ENCODE peak calls at places on chromosomes 1 and 21, in five cellular contexts. R is body of pancreas; Q is CD4-positive, alpha-beta memory T cell; C is ovary; M is left ventricle myocardium inferior. T is an unnamed sample. For H3K27me3, the result is how much of the 10 kb centered on the place peaks cover.

GRCh38 chr21:42187976-42188653 is 30.8 kb upstream of the ABCG1 start:
- DNase-seq in Q (peak), C (no peak), R (no peak), M (no peak), T (no peak)

GRCh38 chr1:232795497-232796068 is 9.6 kb upstream of the MAP10 start:
- DNase-seq in Q (no peak), C (no peak), R (no peak), M (no peak), T (no peak)

GRCh38 chr1:198699167-198700015 is 60.6 kb downstream of the PTPRC start:
- DNase-seq in R (peak), Q (peak), C (no peak), M (no peak), T (peak)

GRCh38 chr21:21341041-21341440 is 342.8 kb downstream of the NCAM2 start:
- DNase-seq in Q (no peak), R (no peak), C (no peak), M (no peak), T (no peak)

GRCh38 chr1:39885516-39885915 is 2.2 kb upstream of the TRIT1 start:
- DNase-seq in C (no peak), M (no peak), Q (no peak), R (no peak), T (no peak)

GRCh38 chr1:3050603-3051002 is 18.4 kb upstream of the PRDM16 start:
- DNase-seq in C (no peak), Q (no peak), R (no peak), M (no peak), T (no peak)

GRCh38 chr1:39413902-39414528 is 77.4 kb upstream of the BMP8A start:
- DNase-seq in M (no peak), R (no peak), Q (no peak), C (no peak), T (peak)

GRCh38 chr1:110425611-110426152 is 18.2 kb upstream of the LAMTOR5 start:
- DNase-seq in M (peak), Q (no peak), C (peak), R (no peak), T (no peak)

GRCh38 chr1:206674745-206675175 is 9.9 kb upstream of the MAPKAPK2 start:
- DNase-seq in Q (no peak), M (no peak), C (peak), R (peak), T (peak)

GRCh38 chr1:36482724-36483388 is at the start of gene CSF3R:
- DNase-seq in Q (no peak), C (peak), R (no peak), M (peak), T (peak)

GRCh38 chr1:234397732-234398131 is 24.5 kb downstream of the COA6 start:
- DNase-seq in M (no peak), Q (no peak), C (no peak), R (no peak), T (no peak)

GRCh38 chr1:232939748-232940147 is 10.7 kb upstream of the NTPCR start:
- DNase-seq in R (no peak), Q (no peak), M (no peak), C (no peak), T (no peak)

GRCh38 chr21:36403713-36404112 is 18.5 kb downstream of the CHAF1B start:
- DNase-seq in Q (no peak), C (no peak), R (no peak), M (no peak), T (no peak)

GRCh38 chr1:53943490-53944043 is 1.9 kb downstream of the IFT25 start:
- DNase-seq in C (no peak), M (no peak), R (no peak), Q (no peak), T (no peak)

GRCh38 chr1:3409737-3410434 is 44.6 kb upstream of the ARHGEF16 start:
- DNase-seq in C (peak), R (peak), Q (no peak), M (peak), T (no peak)

GRCh38 chr1:18234790-18235242 is 127.2 kb downstream of the IGSF21 start:
- DNase-seq in R (peak), M (no peak), C (no peak), Q (no peak), T (no peak)

GRCh38 chr1:28553229-28553930 is 495 bp downstream of the TRNAU1AP start:
- DNase-seq in C (peak), R (no peak), Q (peak), M (peak), T (peak)

GRCh38 chr1:241560511-241561187 is 28.5 kb downstream of the KMO start:
- DNase-seq in Q (no peak), C (no peak), R (no peak), M (no peak), T (no peak)

GRCh38 chr1:152725261-152725660 is 17.3 kb downstream of the LCE4A start:
- DNase-seq in Q (no peak), R (no peak), M (no peak), C (no peak), T (no peak)

GRCh38 chr1:27018316-27018715 is 5.7 kb upstream of the TENT5B start:
- DNase-seq in Q (no peak), M (no peak), R (no peak), C (no peak), T (no peak)

GRCh38 chr1:2832506-2833453 is 31.3 kb upstream of the TTC34 start:
- DNase-seq in R (no peak), C (no peak), Q (no peak), M (no peak), T (peak)

GRCh38 chr1:181191494-181192040 is 103.1 kb downstream of the IER5 start:
- DNase-seq in R (no peak), M (no peak), C (no peak), Q (no peak), T (no peak)

GRCh38 chr21:25836396-25836795 is 101.6 kb downstream of the GABPA start:
- DNase-seq in R (no peak), Q (no peak), M (no peak), C (no peak), T (no peak)

GRCh38 chr1:26274801-26275425 is 5.0 kb upstream of the SH3BGRL3 start:
- DNase-seq in R (no peak), Q (no peak), M (no peak), C (no peak), T (peak)

GRCh38 chr1:174174461-174175329 is 15.4 kb downstream of the RABGAP1L start:
- DNase-seq in R (no peak), C (no peak), Q (no peak), M (no peak), T (no peak)

GRCh38 chr1:53108646-53109580 is 33.5 kb downstream of the SLC1A7 start:
- DNase-seq in M (no peak), Q (no peak), R (no peak), C (no peak), T (no peak)

GRCh38 chr1:67590329-67590728 is 94.7 kb upstream of the GADD45A start:
- DNase-seq in R (no peak), M (no peak), C (peak), Q (no peak), T (no peak)

GRCh38 chr1:21335088-21335678 is 44.9 kb upstream of the ECE1 start:
- DNase-seq in R (no peak), M (no peak), C (no peak), Q (no peak), T (no peak)

GRCh38 chr1:180151508-180151907 is 3.2 kb upstream of the QSOX1 start:
- DNase-seq in R (no peak), C (no peak), M (no peak), Q (no peak), T (no peak)

GRCh38 chr1:234954613-234955012 is 174.0 kb downstream of the TOMM20 start:
- DNase-seq in M (no peak), Q (no peak), C (no peak), R (no peak), T (no peak)

GRCh38 chr21:31397515-31397926 is 53.5 kb upstream of the TIAM1 start:
- DNase-seq in C (no peak), M (no peak), Q (no peak), R (no peak), T (no peak)

GRCh38 chr1:54001620-54002019 is 16.4 kb downstream of the LDLRAD1 start:
- DNase-seq in M (no peak), C (no peak), R (no peak), Q (no peak), T (no peak)

GRCh38 chr21:35048706-35049617 is at the start of gene RUNX1:
- DNase-seq in C (no peak), M (no peak), R (no peak), Q (peak), T (peak)

GRCh38 chr1:14607295-14607694 is 8.8 kb downstream of the KAZN start:
- DNase-seq in R (no peak), M (no peak), Q (no peak), C (no peak), T (no peak)

GRCh38 chr1:42240964-42241755 is 76.6 kb upstream of the GUCA2A start:
- DNase-seq in M (no peak), R (no peak), C (no peak), Q (no peak), T (no peak)

GRCh38 chr1:7847599-7847998 is 5.3 kb downstream of the UTS2 start:
- DNase-seq in Q (no peak), C (no peak), R (no peak), M (no peak), T (no peak)

GRCh38 chr1:147337040-147337439 is 94.6 kb downstream of the CHD1L start:
- DNase-seq in Q (no peak), M (no peak), C (no peak), R (no peak), T (no peak)

GRCh38 chr1:204928671-204929486 is 58.2 kb downstream of the NFASC start:
- DNase-seq in M (no peak), C (no peak), Q (no peak), R (no peak), T (no peak)

GRCh38 chr1:28751315-28752056 is 14.7 kb downstream of the YTHDF2 start:
- DNase-seq in R (no peak), C (no peak), Q (no peak), M (no peak), T (no peak)

GRCh38 chr1:157653494-157653873 is 47.1 kb downstream of the FCRL3 start:
- DNase-seq in C (no peak), Q (no peak), R (no peak), M (no peak), T (no peak)

GRCh38 chr1:157648317-157648716 is 50.4 kb upstream of the FCRL4 start:
- DNase-seq in C (no peak), Q (no peak), M (no peak), R (no peak), T (no peak)

DNA sequence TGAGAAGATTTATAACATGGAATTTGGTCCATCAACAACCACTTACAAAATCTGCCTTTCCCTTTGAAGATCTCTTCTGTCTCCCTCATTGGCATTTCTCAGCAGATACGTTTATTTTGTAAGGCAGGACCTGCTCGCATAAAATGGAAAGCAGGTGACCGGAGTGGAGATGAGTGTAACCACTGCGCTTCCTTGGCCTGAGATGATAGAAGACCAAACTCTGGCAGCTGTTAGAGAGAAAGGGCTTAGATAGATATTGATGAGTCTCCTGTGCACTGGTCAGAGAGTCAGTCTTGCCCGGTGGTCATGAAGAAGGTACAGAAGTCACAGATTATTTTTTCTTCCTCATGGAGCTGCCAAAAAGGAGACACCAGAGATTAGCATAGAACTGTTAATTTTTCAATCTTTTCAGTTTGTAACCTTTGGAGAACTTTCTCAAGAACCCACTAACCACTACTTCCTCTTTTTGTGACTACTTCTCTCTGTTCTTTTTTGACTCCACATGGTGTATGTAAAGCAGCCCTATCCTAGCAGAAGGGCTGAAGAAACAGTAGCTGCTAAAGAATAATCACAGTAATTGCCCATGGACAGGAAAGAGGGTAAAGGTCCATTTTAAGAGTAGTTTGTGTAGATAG is 47.6 kb downstream of the FCRL3 start:
- DNase-seq in Q (no peak), C (no peak), M (no peak), R (no peak), T (no peak)
- H3K27ac ChIP-seq in Q (no peak), C (no peak), M (no peak), R (no peak), T (no peak)

GRCh38 chr1:167431909-167432650 is 86.2 kb downstream of the CD247 start:
- DNase-seq in Q (no peak), R (no peak), M (no peak), C (no peak), T (no peak)

GRCh38 chr1:167431261-167431908 is 86.9 kb downstream of the CD247 start:
- DNase-seq in C (no peak), R (no peak), Q (no peak), M (no peak), T (peak)

GRCh38 chr1:167430849-167431242 is 87.5 kb downstream of the CD247 start:
- DNase-seq in M (no peak), R (no peak), Q (no peak), C (no peak), T (peak)

GRCh38 chr1:167429612-167430011 is 88.7 kb downstream of the CD247 start:
- DNase-seq in R (no peak), Q (no peak), M (no peak), C (no peak), T (no peak)

DNA sequence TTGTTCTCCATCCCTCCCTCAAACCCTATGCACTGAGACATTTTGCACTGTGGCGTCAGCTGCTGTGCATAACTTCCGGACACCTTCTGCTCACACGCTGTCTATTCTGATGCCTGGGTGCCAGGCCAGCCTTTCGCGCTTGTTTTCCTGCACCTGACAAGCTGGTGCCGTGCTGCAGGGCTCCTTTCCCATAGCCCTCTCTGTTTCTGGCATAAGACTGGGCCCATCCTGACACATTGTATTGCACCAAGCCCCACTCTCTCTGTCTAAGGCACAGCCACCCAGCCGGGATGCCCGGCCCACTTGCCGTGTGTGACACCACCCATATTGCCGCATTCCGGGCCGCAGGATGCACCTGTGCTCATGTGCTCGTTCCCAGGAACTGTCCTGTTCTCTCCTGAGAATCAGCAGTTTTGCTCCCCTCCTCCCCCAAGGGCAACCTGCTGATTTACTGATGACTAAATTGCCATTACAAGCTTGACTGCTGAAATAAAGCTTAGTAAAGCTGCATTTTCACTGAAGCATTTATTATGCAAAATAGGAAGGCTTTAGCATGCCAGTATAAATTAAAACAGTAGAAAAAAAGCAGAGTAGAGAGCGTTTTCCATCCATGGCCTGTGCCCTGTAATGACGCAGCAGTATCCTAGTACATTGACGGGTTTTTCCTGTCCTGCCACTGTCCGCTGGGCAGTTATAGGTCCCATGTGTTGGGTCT is 88.0 kb downstream of the CD247 start:
- DNase-seq in M (no peak), C (no peak), Q (no peak), R (no peak), T (peak)
- H3K27me3 ChIP-seq in M (under half), C (under half), Q (under half), R (under half), T (under half)

DNA sequence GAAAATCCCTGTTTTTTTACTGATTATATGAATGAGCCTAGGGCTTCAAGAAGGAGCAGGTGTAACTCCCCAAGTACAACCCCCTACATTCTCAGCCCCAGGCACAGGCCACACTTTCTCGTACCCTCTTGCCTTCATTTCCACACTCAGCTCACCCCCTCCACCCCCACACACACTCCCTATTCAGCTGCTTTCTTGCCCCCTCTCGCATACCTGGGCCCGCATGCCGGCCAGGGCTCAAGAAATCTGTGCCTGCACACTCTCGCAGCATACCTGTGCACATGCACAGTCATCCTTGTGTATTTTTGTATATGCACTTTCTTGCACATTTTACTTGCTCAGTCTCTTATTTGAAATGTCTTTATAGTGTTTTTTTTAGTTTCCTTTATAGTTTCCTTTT is 2.0 kb downstream of the PTPRF start:
- DNase-seq in Q (no peak), M (no peak), C (no peak), R (no peak), T (no peak)
- H3K4me3 ChIP-seq in Q (no peak), M (no peak), C (no peak), R (no peak), T (peak)

DNA sequence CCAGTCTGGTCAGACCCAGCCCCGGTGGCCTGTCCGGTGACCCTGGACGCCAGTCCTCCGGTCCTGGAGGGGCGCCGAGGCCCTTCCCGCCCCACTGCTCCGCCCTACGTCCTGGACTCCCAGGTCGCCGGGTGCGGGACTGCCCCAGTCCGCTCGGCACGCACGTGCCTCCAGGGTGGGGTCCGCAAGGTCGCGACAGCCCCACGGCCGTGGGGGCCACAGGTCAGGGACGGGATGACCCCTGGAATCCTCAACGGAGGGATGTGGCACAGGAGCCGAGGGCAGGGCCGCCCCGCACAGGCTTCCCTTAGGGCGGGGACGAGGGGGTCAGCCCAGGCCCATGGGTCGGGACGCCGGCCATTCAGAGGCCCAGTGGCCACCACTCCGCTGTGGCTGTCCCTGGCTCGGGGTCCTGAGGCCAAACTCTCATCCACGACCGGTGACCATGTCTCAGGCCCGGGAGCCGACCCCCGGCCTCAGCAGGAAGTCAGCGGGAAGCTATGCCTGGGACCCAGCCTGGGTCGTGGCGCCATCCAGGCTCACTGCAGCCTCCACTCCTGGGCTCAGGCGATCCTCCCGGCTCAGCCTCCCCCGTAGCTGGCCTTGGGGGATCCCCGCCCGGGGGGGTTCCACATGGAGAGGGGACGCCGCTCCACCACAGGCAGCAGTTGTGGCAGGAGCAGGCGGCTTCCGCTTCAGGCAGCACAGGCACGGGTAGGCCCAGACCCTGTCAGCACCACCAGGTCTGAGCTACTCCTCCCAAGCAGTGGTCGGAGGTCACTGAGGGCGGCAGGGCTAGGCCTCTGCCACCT is 599 bp upstream of the TMEM240 start:
- DNase-seq in R (no peak), M (no peak), C (no peak), Q (no peak), T (no peak)
- H3K27ac ChIP-seq in R (no peak), M (peak), C (peak), Q (no peak), T (no peak)

GRCh38 chr1:33745942-33746341 is 117.9 kb upstream of the HMGB4 start:
- DNase-seq in R (no peak), M (no peak), Q (no peak), C (no peak), T (no peak)
- H3K27me3 ChIP-seq in R (under half), M (under half), Q (under half), C (under half), T (under half)

DNA sequence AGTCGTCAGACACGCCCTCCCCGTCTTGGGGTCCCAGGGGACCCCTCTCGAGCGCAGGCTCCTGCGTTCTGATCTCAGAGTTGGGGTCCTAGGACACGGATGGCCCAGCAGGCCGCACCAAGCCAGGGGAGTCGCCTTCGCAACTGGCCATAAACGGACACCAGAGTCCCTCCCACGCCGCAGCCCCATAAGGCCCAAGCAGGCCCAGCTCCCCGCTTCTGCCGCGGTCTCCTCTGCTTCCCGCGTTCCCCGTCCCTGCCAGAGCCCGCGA is 633 bp downstream of the DMRTA2 start:
- DNase-seq in M (no peak), R (no peak), C (no peak), Q (no peak), T (no peak)
- H3K4me3 ChIP-seq in M (peak), R (no peak), C (no peak), Q (no peak), T (no peak)

DNA sequence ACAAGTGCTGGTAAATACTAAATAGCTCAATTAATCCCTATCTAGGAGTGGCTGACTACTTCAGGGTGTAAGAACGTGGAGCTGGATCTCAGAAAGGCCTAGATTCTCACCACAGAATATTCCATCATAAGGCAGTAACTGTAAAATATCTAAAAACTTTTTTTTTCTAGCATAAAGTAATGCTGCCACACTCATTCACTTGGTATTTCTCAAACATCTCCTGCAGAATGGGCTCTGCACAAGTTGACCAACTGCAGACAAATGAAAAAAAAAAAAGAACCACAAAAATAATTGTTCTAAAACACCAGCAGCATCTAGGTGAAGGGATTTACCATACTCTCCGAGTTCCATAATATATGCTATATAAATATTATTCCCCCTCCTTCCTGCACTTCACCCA is 9.0 kb downstream of the VSIG8 start:
- DNase-seq in Q (no peak), M (no peak), R (no peak), C (no peak), T (no peak)
- H3K27ac ChIP-seq in Q (no peak), M (peak), R (no peak), C (peak), T (peak)

GRCh38 chr1:160672789-160673695 is 26.2 kb upstream of the SLAMF1 start:
- DNase-seq in Q (no peak), M (no peak), C (no peak), R (no peak), T (no peak)
- H3K27me3 ChIP-seq in Q (under half), M (under half), C (under half), R (under half), T (under half)

GRCh38 chr1:34792424-34792823 is 375 bp upstream of the GJA4 start:
- DNase-seq in Q (no peak), C (no peak), M (no peak), R (no peak), T (no peak)
- H3K4me3 ChIP-seq in Q (no peak), C (no peak), M (peak), R (no peak), T (peak)